ENCODE peak calls at places on chromosomes 11 and 22, in five cellular contexts. S is thoracic aorta; V is A172; K is adrenal gland; B is activated T-helper 1 cell treated with anti-CD3 and anti-CD28 coated beads, Interleukin-12 subunit alpha, Interleukin-12 subunit beta, Interleukin-2, Interleukin-4 antibody, amounts not matched to agents 30 ng/mL and 10 ng/mL and 1 ng/mL, durations not matched to agents 14 hours and 24 hours and 36 hours. W is an unnamed sample.

GRCh38 chr22:32649515-32650200 is 151.8 kb upstream of the TIMP3 start:
- DNase-seq in V (peak; percentile 83), S (peak; percentile 16), B (no peak), K (no peak), W (no peak)

GRCh38 chr11:72750556-72751292 is 1.5 kb downstream of the ARAP1 start:
- DNase-seq in B (no peak), S (no peak), V (no peak), K (no peak), W (no peak)

GRCh38 chr11:81989093-81989492 is 744.6 kb downstream of the FAM181B start:
- DNase-seq in V (peak; percentile 62), S (no peak), K (peak; percentile 34), B (no peak), W (no peak)

GRCh38 chr11:2988361-2988762 is 3.8 kb downstream of the NAP1L4 start:
- DNase-seq in S (no peak), V (no peak), B (no peak), K (no peak), W (no peak)

GRCh38 chr11:65791719-65792213 is 4.9 kb downstream of the OVOL1 start:
- DNase-seq in K (no peak), B (peak; percentile 56), V (no peak), S (no peak), W (no peak)

GRCh38 chr22:36037102-36037758 is 8.6 kb upstream of the RBFOX2 start:
- DNase-seq in K (no peak), B (no peak), S (no peak), V (no peak), W (no peak)

GRCh38 chr11:22539851-22540376 is 85.7 kb downstream of the FANCF start:
- DNase-seq in B (no peak), S (no peak), K (no peak), V (peak; percentile 12), W (no peak)

GRCh38 chr11:5865826-5866225 is 8.3 kb upstream of the OR52E8 start:
- DNase-seq in K (no peak), S (no peak), V (no peak), B (no peak), W (no peak)

GRCh38 chr22:43200031-43200430 is 13.1 kb upstream of the TTLL12 start:
- DNase-seq in K (no peak), V (no peak), S (no peak), B (no peak), W (no peak)

GRCh38 chr11:6640985-6641701 is 14.5 kb downstream of the DCHS1 start:
- DNase-seq in S (no peak), K (no peak), V (no peak), B (no peak), W (no peak)

GRCh38 chr11:62104816-62105610 is 18.8 kb upstream of the INCENP start:
- DNase-seq in B (peak; percentile 6), V (no peak), S (no peak), K (peak; percentile 67), W (no peak)

GRCh38 chr22:32407332-32407731 is 4.7 kb downstream of the RTCB start:
- DNase-seq in V (no peak), K (no peak), B (no peak), S (no peak), W (no peak)

GRCh38 chr11:129109701-129110100 is 82.4 kb downstream of the ARHGAP32 start:
- DNase-seq in S (no peak), V (no peak), B (no peak), K (no peak), W (no peak)

GRCh38 chr11:117626576-117626975 is 170.4 kb downstream of the DSCAML1 start:
- DNase-seq in V (no peak), K (no peak), S (no peak), B (no peak), W (no peak)

GRCh38 chr11:44776840-44777536 is 50.2 kb downstream of the TSPAN18 start:
- DNase-seq in K (no peak), B (no peak), S (no peak), V (no peak), W (no peak)

GRCh38 chr11:20010106-20010860 is 150.0 kb downstream of the DBX1 start:
- DNase-seq in B (no peak), S (no peak), K (no peak), V (no peak), W (no peak)

GRCh38 chr22:41939981-41940852 is 6.7 kb downstream of the CENPM start:
- DNase-seq in B (peak; percentile 93), S (no peak), K (no peak), V (no peak), W (no peak)

GRCh38 chr11:34495724-34496377 is 17.7 kb downstream of the ELF5 start:
- DNase-seq in B (no peak), S (no peak), K (no peak), V (peak; percentile 22), W (peak; percentile 66)

GRCh38 chr11:126282361-126282741 is 542 bp upstream of the TIRAP start:
- DNase-seq in B (peak; percentile 17), S (no peak), V (no peak), K (peak; percentile 57), W (peak; percentile 44)

GRCh38 chr22:19213496-19214473 is 35.2 kb upstream of the SLC25A1 start:
- DNase-seq in B (no peak), S (no peak), V (no peak), K (no peak), W (no peak)

GRCh38 chr11:68275721-68276488 is 4.1 kb upstream of the C11orf24 start:
- DNase-seq in V (no peak), B (no peak), K (no peak), S (no peak), W (peak; percentile 23)

GRCh38 chr11:34926101-34926830 is 9.8 kb downstream of the PDHX start:
- DNase-seq in V (peak; percentile 58), S (no peak), B (no peak), K (no peak), W (no peak)

GRCh38 chr11:92226331-92227232 is 2.0 kb downstream of the FAT3 start:
- DNase-seq in V (no peak), B (no peak), S (no peak), K (no peak), W (no peak)

GRCh38 chr11:29432719-29433325 is 584.0 kb downstream of the KCNA4 start:
- DNase-seq in K (no peak), S (no peak), V (peak; percentile 43), B (no peak), W (no peak)

GRCh38 chr22:17057959-17058814 is 26.6 kb upstream of the IL17RA start:
- DNase-seq in B (peak; percentile 10), S (no peak), V (peak; percentile 43), K (peak; percentile 74), W (peak; percentile 56)

GRCh38 chr11:117094776-117095175 is 3.5 kb downstream of the SIK3 start:
- DNase-seq in K (no peak), S (no peak), V (no peak), B (no peak), W (peak; percentile 50)

GRCh38 chr22:20299736-20300136 is 20.1 kb downstream of the DGCR6L start:
- DNase-seq in V (no peak), K (peak; percentile 35), B (no peak), S (no peak), W (peak; percentile 70)

GRCh38 chr22:23557036-23557435 is 23.1 kb downstream of the IGLL1 start:
- DNase-seq in B (no peak), V (no peak), K (no peak), S (no peak), W (no peak)

W was measured in thyroid gland.